ENCODE peak calls at places on chromosomes 6 and 20, in four cellular contexts. One of them, this sample, is unnamed.

GRCh38 chr6:7214400-7214940 is 98.5 kb downstream of the SSR1 start:
- DNase-seq in tibial artery: no peak
- DNase-seq in H7: no peak
- DNase-seq in heart right ventricle: no peak
- DNase-seq in this sample: no peak

GRCh38 chr20:60160451-60160850 is 202.2 kb downstream of the CDH26 start:
- DNase-seq in H7: no peak
- DNase-seq in heart right ventricle: no peak
- DNase-seq in tibial artery: no peak
- DNase-seq in this sample: no peak

GRCh38 chr20:20549699-20550098 is 162.7 kb downstream of the RALGAPA2 start:
- DNase-seq in tibial artery: no peak
- DNase-seq in heart right ventricle: no peak
- DNase-seq in H7: no peak
- DNase-seq in this sample: no peak

GRCh38 chr6:151485616-151486015 is 8.2 kb upstream of the CCDC170 start:
- DNase-seq in H7: no peak
- DNase-seq in tibial artery: no peak
- DNase-seq in heart right ventricle: no peak
- DNase-seq in this sample: no peak

GRCh38 chr6:149948616-149949015 is 6.8 kb downstream of the ULBP2 start:
- DNase-seq in tibial artery: no peak
- DNase-seq in H7: no peak
- DNase-seq in heart right ventricle: no peak
- DNase-seq in this sample: no peak

GRCh38 chr20:19806806-19807691 is 49.0 kb downstream of the RIN2 start:
- DNase-seq in H7: no peak
- DNase-seq in tibial artery: no peak
- DNase-seq in heart right ventricle: no peak
- DNase-seq in this sample: no peak

GRCh38 chr6:52399511-52400315 is 20.4 kb upstream of the EFHC1 start:
- DNase-seq in tibial artery: no peak
- DNase-seq in H7: peak
- DNase-seq in heart right ventricle: peak
- DNase-seq in this sample: no peak

GRCh38 chr20:57043669-57044268 is 222.7 kb downstream of the BMP7 start:
- DNase-seq in heart right ventricle: no peak
- DNase-seq in H7: no peak
- DNase-seq in tibial artery: no peak
- DNase-seq in this sample: no peak

GRCh38 chr20:57400821-57401564 is 9.8 kb downstream of the RBM38 start:
- DNase-seq in heart right ventricle: no peak
- DNase-seq in H7: peak
- DNase-seq in tibial artery: no peak
- DNase-seq in this sample: no peak

GRCh38 chr6:117908246-117909107 is 1.4 kb downstream of the SLC35F1 start:
- DNase-seq in H7: no peak
- DNase-seq in heart right ventricle: no peak
- DNase-seq in tibial artery: no peak
- DNase-seq in this sample: no peak

GRCh38 chr6:51855310-51856082 is 231.9 kb downstream of the PKHD1 start:
- DNase-seq in tibial artery: no peak
- DNase-seq in heart right ventricle: no peak
- DNase-seq in H7: peak
- DNase-seq in this sample: no peak

GRCh38 chr6:51001399-51001798 is 182.7 kb downstream of the TFAP2B start:
- DNase-seq in H7: no peak
- DNase-seq in heart right ventricle: no peak
- DNase-seq in tibial artery: no peak
- DNase-seq in this sample: no peak

GRCh38 chr6:45514454-45514853 is 136.7 kb upstream of the SUPT3H start:
- DNase-seq in heart right ventricle: no peak
- DNase-seq in tibial artery: no peak
- DNase-seq in H7: no peak
- DNase-seq in this sample: no peak

This sample was measured in T-helper 9 cell.